ENCODE peak calls at places on chromosome 5, in ten cellular contexts. One of them, this sample, is unnamed.

GRCh38 chr5:57785946-57786345 is 303.3 kb upstream of the ACTBL2 start:
- DNase-seq in AG04449: no peak
- DNase-seq in CD4-positive, alpha-beta memory T cell: no peak
- DNase-seq in HFF-Myc: no peak
- DNase-seq in PC-9: no peak
- DNase-seq in cardiac fibroblast: no peak
- DNase-seq in AG09309: no peak
- DNase-seq in tibial artery: no peak
- DNase-seq in mesenchymal stem cell: no peak
- DNase-seq in lower lobe of right lung: no peak
- DNase-seq in this sample: no peak

GRCh38 chr5:151895660-151896040 is 29.0 kb downstream of the GLRA1 start:
- DNase-seq in AG04449: no peak
- DNase-seq in CD4-positive, alpha-beta memory T cell: no peak
- DNase-seq in HFF-Myc: no peak
- DNase-seq in PC-9: no peak
- DNase-seq in cardiac fibroblast: no peak
- DNase-seq in AG09309: no peak
- DNase-seq in tibial artery: no peak
- DNase-seq in mesenchymal stem cell: peak
- DNase-seq in lower lobe of right lung: no peak
- DNase-seq in this sample: no peak

GRCh38 chr5:127101533-127101932 is 28.2 kb upstream of the C5orf63 start:
- DNase-seq in AG04449: no peak
- DNase-seq in CD4-positive, alpha-beta memory T cell: no peak
- DNase-seq in HFF-Myc: no peak
- DNase-seq in PC-9: no peak
- DNase-seq in cardiac fibroblast: no peak
- DNase-seq in AG09309: no peak
- DNase-seq in tibial artery: no peak
- DNase-seq in mesenchymal stem cell: no peak
- DNase-seq in lower lobe of right lung: no peak
- DNase-seq in this sample: no peak

GRCh38 chr5:148791334-148791667 is 35.1 kb upstream of the ADRB2 start:
- DNase-seq in AG04449: no peak
- DNase-seq in CD4-positive, alpha-beta memory T cell: no peak
- DNase-seq in HFF-Myc: no peak
- DNase-seq in PC-9: no peak
- DNase-seq in cardiac fibroblast: peak
- DNase-seq in AG09309: no peak
- DNase-seq in tibial artery: no peak
- DNase-seq in mesenchymal stem cell: peak
- DNase-seq in lower lobe of right lung: no peak
- DNase-seq in this sample: peak

GRCh38 chr5:164504141-164504772 is 998.8 kb downstream of the MAT2B start:
- DNase-seq in AG04449: peak
- DNase-seq in CD4-positive, alpha-beta memory T cell: peak
- DNase-seq in HFF-Myc: peak
- DNase-seq in PC-9: no peak
- DNase-seq in cardiac fibroblast: peak
- DNase-seq in AG09309: peak
- DNase-seq in tibial artery: no peak
- DNase-seq in mesenchymal stem cell: peak
- DNase-seq in lower lobe of right lung: no peak
- DNase-seq in this sample: no peak

GRCh38 chr5:35926389-35927051 is 11.9 kb downstream of the CAPSL start:
- DNase-seq in AG04449: no peak
- DNase-seq in CD4-positive, alpha-beta memory T cell: peak
- DNase-seq in HFF-Myc: peak
- DNase-seq in PC-9: no peak
- DNase-seq in cardiac fibroblast: peak
- DNase-seq in AG09309: no peak
- DNase-seq in tibial artery: no peak
- DNase-seq in mesenchymal stem cell: peak
- DNase-seq in lower lobe of right lung: no peak
- DNase-seq in this sample: no peak

GRCh38 chr5:150627731-150628545 is 12.5 kb upstream of the SYNPO start:
- DNase-seq in AG04449: no peak
- DNase-seq in CD4-positive, alpha-beta memory T cell: no peak
- DNase-seq in HFF-Myc: no peak
- DNase-seq in PC-9: no peak
- DNase-seq in cardiac fibroblast: peak
- DNase-seq in AG09309: no peak
- DNase-seq in tibial artery: no peak
- DNase-seq in mesenchymal stem cell: peak
- DNase-seq in lower lobe of right lung: no peak
- DNase-seq in this sample: no peak

GRCh38 chr5:159605585-159605984 is 275.3 kb upstream of the IL12B start:
- DNase-seq in AG04449: no peak
- DNase-seq in CD4-positive, alpha-beta memory T cell: no peak
- DNase-seq in HFF-Myc: no peak
- DNase-seq in PC-9: no peak
- DNase-seq in cardiac fibroblast: peak
- DNase-seq in AG09309: no peak
- DNase-seq in tibial artery: no peak
- DNase-seq in mesenchymal stem cell: no peak
- DNase-seq in lower lobe of right lung: no peak
- DNase-seq in this sample: no peak

GRCh38 chr5:138457532-138458275 is 7.6 kb upstream of the EGR1 start:
- DNase-seq in AG04449: no peak
- DNase-seq in CD4-positive, alpha-beta memory T cell: no peak
- DNase-seq in HFF-Myc: no peak
- DNase-seq in PC-9: no peak
- DNase-seq in cardiac fibroblast: no peak
- DNase-seq in AG09309: no peak
- DNase-seq in tibial artery: no peak
- DNase-seq in mesenchymal stem cell: no peak
- DNase-seq in lower lobe of right lung: peak
- DNase-seq in this sample: no peak

GRCh38 chr5:37777472-37778135 is 62.2 kb downstream of the GDNF start:
- DNase-seq in AG04449: no peak
- DNase-seq in CD4-positive, alpha-beta memory T cell: no peak
- DNase-seq in HFF-Myc: no peak
- DNase-seq in PC-9: no peak
- DNase-seq in cardiac fibroblast: peak
- DNase-seq in AG09309: no peak
- DNase-seq in tibial artery: no peak
- DNase-seq in mesenchymal stem cell: peak
- DNase-seq in lower lobe of right lung: no peak
- DNase-seq in this sample: no peak

GRCh38 chr5:172740483-172741205 is 30.4 kb downstream of the DUSP1 start:
- DNase-seq in AG04449: peak
- DNase-seq in CD4-positive, alpha-beta memory T cell: no peak
- DNase-seq in HFF-Myc: peak
- DNase-seq in PC-9: peak
- DNase-seq in cardiac fibroblast: peak
- DNase-seq in AG09309: peak
- DNase-seq in tibial artery: peak
- DNase-seq in mesenchymal stem cell: peak
- DNase-seq in lower lobe of right lung: peak
- DNase-seq in this sample: peak

GRCh38 chr5:135887881-135888614 is 7.6 kb downstream of the IL9 start:
- DNase-seq in AG04449: no peak
- DNase-seq in CD4-positive, alpha-beta memory T cell: no peak
- DNase-seq in HFF-Myc: no peak
- DNase-seq in PC-9: no peak
- DNase-seq in cardiac fibroblast: peak
- DNase-seq in AG09309: no peak
- DNase-seq in tibial artery: no peak
- DNase-seq in mesenchymal stem cell: peak
- DNase-seq in lower lobe of right lung: no peak
- DNase-seq in this sample: peak

GRCh38 chr5:10503997-10504761 is 59.7 kb upstream of the ANKRD33B start:
- DNase-seq in AG04449: no peak
- DNase-seq in CD4-positive, alpha-beta memory T cell: no peak
- DNase-seq in HFF-Myc: no peak
- DNase-seq in PC-9: no peak
- DNase-seq in cardiac fibroblast: no peak
- DNase-seq in AG09309: no peak
- DNase-seq in tibial artery: no peak
- DNase-seq in mesenchymal stem cell: no peak
- DNase-seq in lower lobe of right lung: no peak
- DNase-seq in this sample: no peak

GRCh38 chr5:178895615-178896571 is at the start of gene ZFP2:
- DNase-seq in AG04449: no peak
- DNase-seq in CD4-positive, alpha-beta memory T cell: peak
- DNase-seq in HFF-Myc: peak
- DNase-seq in PC-9: no peak
- DNase-seq in cardiac fibroblast: peak
- DNase-seq in AG09309: no peak
- DNase-seq in tibial artery: peak
- DNase-seq in mesenchymal stem cell: peak
- DNase-seq in lower lobe of right lung: peak
- DNase-seq in this sample: no peak

GRCh38 chr5:61051267-61051666 is 106.3 kb downstream of the NDUFAF2 start:
- DNase-seq in AG04449: no peak
- DNase-seq in CD4-positive, alpha-beta memory T cell: no peak
- DNase-seq in HFF-Myc: peak
- DNase-seq in PC-9: peak
- DNase-seq in cardiac fibroblast: peak
- DNase-seq in AG09309: no peak
- DNase-seq in tibial artery: no peak
- DNase-seq in mesenchymal stem cell: peak
- DNase-seq in lower lobe of right lung: no peak
- DNase-seq in this sample: peak

DNA sequence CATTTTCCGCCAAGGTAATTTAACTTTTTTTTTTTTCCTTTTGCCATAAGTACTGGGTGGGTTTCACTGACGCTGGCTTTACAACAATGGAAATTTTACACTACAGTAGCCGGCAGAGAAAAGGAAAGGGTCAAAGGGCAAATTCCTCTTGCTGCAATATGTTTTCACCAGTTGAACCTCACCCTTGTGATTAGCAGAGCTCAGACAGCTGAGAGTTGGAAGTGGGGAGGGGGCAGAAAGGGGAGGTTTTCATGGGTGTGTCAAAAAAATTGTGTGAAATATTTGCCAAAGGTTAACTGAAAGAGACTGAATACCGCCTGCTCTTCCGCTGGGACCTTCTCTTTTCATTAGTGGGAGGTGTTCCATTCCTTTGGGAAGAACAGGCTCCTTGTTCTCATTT is 296.9 kb downstream of the ADAMTS6 start:
- DNase-seq in AG04449: no peak
- DNase-seq in CD4-positive, alpha-beta memory T cell: no peak
- DNase-seq in HFF-Myc: no peak
- DNase-seq in PC-9: no peak
- DNase-seq in cardiac fibroblast: no peak
- DNase-seq in AG09309: no peak
- DNase-seq in tibial artery: no peak
- DNase-seq in mesenchymal stem cell: no peak
- DNase-seq in lower lobe of right lung: no peak
- DNase-seq in this sample: no peak
- H3K4me3 ChIP-seq in AG04449: no peak
- H3K4me3 ChIP-seq in CD4-positive, alpha-beta memory T cell: no peak
- H3K4me3 ChIP-seq in HFF-Myc: no peak
- H3K4me3 ChIP-seq in PC-9: no peak
- H3K4me3 ChIP-seq in cardiac fibroblast: no peak
- H3K4me3 ChIP-seq in AG09309: no peak
- H3K4me3 ChIP-seq in tibial artery: no peak
- H3K4me3 ChIP-seq in mesenchymal stem cell: no peak
- H3K4me3 ChIP-seq in lower lobe of right lung: no peak
- H3K4me3 ChIP-seq in this sample: no peak

GRCh38 chr5:177493795-177494355 is 3.5 kb downstream of the PDLIM7 start:
- DNase-seq in AG04449: no peak
- DNase-seq in CD4-positive, alpha-beta memory T cell: no peak
- DNase-seq in HFF-Myc: no peak
- DNase-seq in PC-9: no peak
- DNase-seq in cardiac fibroblast: no peak
- DNase-seq in AG09309: no peak
- DNase-seq in tibial artery: no peak
- DNase-seq in mesenchymal stem cell: no peak
- DNase-seq in lower lobe of right lung: no peak
- DNase-seq in this sample: no peak
- H3K4me3 ChIP-seq in AG04449: peak
- H3K4me3 ChIP-seq in CD4-positive, alpha-beta memory T cell: no peak
- H3K4me3 ChIP-seq in HFF-Myc: peak
- H3K4me3 ChIP-seq in PC-9: peak
- H3K4me3 ChIP-seq in cardiac fibroblast: no peak
- H3K4me3 ChIP-seq in AG09309: peak
- H3K4me3 ChIP-seq in tibial artery: peak
- H3K4me3 ChIP-seq in mesenchymal stem cell: no peak
- H3K4me3 ChIP-seq in lower lobe of right lung: no peak
- H3K4me3 ChIP-seq in this sample: no peak

GRCh38 chr5:56492812-56493211 is 259.7 kb upstream of the ANKRD55 start:
- DNase-seq in AG04449: no peak
- DNase-seq in CD4-positive, alpha-beta memory T cell: no peak
- DNase-seq in HFF-Myc: no peak
- DNase-seq in PC-9: no peak
- DNase-seq in cardiac fibroblast: no peak
- DNase-seq in AG09309: no peak
- DNase-seq in tibial artery: no peak
- DNase-seq in mesenchymal stem cell: no peak
- DNase-seq in lower lobe of right lung: no peak
- DNase-seq in this sample: no peak
- H3K4me3 ChIP-seq in AG04449: no peak
- H3K4me3 ChIP-seq in CD4-positive, alpha-beta memory T cell: no peak
- H3K4me3 ChIP-seq in HFF-Myc: no peak
- H3K4me3 ChIP-seq in PC-9: no peak
- H3K4me3 ChIP-seq in cardiac fibroblast: no peak
- H3K4me3 ChIP-seq in AG09309: no peak
- H3K4me3 ChIP-seq in tibial artery: no peak
- H3K4me3 ChIP-seq in mesenchymal stem cell: no peak
- H3K4me3 ChIP-seq in lower lobe of right lung: no peak
- H3K4me3 ChIP-seq in this sample: no peak

GRCh38 chr5:91306497-91306896 is 76.6 kb downstream of the ARRDC3 start:
- DNase-seq in AG04449: no peak
- DNase-seq in CD4-positive, alpha-beta memory T cell: no peak
- DNase-seq in HFF-Myc: no peak
- DNase-seq in PC-9: no peak
- DNase-seq in cardiac fibroblast: no peak
- DNase-seq in AG09309: no peak
- DNase-seq in tibial artery: no peak
- DNase-seq in mesenchymal stem cell: no peak
- DNase-seq in lower lobe of right lung: no peak
- DNase-seq in this sample: no peak

GRCh38 chr5:91311697-91312501 is 71.2 kb downstream of the ARRDC3 start:
- DNase-seq in AG04449: peak
- DNase-seq in CD4-positive, alpha-beta memory T cell: peak
- DNase-seq in HFF-Myc: peak
- DNase-seq in PC-9: peak
- DNase-seq in cardiac fibroblast: peak
- DNase-seq in AG09309: peak
- DNase-seq in tibial artery: peak
- DNase-seq in mesenchymal stem cell: peak
- DNase-seq in lower lobe of right lung: peak
- DNase-seq in this sample: peak

GRCh38 chr5:91312698-91313097 is 70.4 kb downstream of the ARRDC3 start:
- DNase-seq in AG04449: no peak
- DNase-seq in CD4-positive, alpha-beta memory T cell: no peak
- DNase-seq in HFF-Myc: no peak
- DNase-seq in PC-9: no peak
- DNase-seq in cardiac fibroblast: peak
- DNase-seq in AG09309: no peak
- DNase-seq in tibial artery: no peak
- DNase-seq in mesenchymal stem cell: no peak
- DNase-seq in lower lobe of right lung: no peak
- DNase-seq in this sample: no peak

GRCh38 chr5:91307023-91307422 is 76.1 kb downstream of the ARRDC3 start:
- DNase-seq in AG04449: no peak
- DNase-seq in CD4-positive, alpha-beta memory T cell: no peak
- DNase-seq in HFF-Myc: no peak
- DNase-seq in PC-9: no peak
- DNase-seq in cardiac fibroblast: peak
- DNase-seq in AG09309: peak
- DNase-seq in tibial artery: peak
- DNase-seq in mesenchymal stem cell: no peak
- DNase-seq in lower lobe of right lung: no peak
- DNase-seq in this sample: no peak

GRCh38 chr5:91311168-91311696 is 71.9 kb downstream of the ARRDC3 start:
- DNase-seq in AG04449: no peak
- DNase-seq in CD4-positive, alpha-beta memory T cell: no peak
- DNase-seq in HFF-Myc: no peak
- DNase-seq in PC-9: no peak
- DNase-seq in cardiac fibroblast: no peak
- DNase-seq in AG09309: no peak
- DNase-seq in tibial artery: no peak
- DNase-seq in mesenchymal stem cell: no peak
- DNase-seq in lower lobe of right lung: no peak
- DNase-seq in this sample: no peak
- H3K4me3 ChIP-seq in AG04449: no peak
- H3K4me3 ChIP-seq in CD4-positive, alpha-beta memory T cell: peak
- H3K4me3 ChIP-seq in HFF-Myc: no peak
- H3K4me3 ChIP-seq in PC-9: peak
- H3K4me3 ChIP-seq in cardiac fibroblast: no peak
- H3K4me3 ChIP-seq in AG09309: no peak
- H3K4me3 ChIP-seq in tibial artery: no peak
- H3K4me3 ChIP-seq in mesenchymal stem cell: no peak
- H3K4me3 ChIP-seq in lower lobe of right lung: no peak
- H3K4me3 ChIP-seq in this sample: no peak